ENCODE peak calls at places on chromosomes 4 and X, in five cellular contexts. G is mammary epithelial cell, Z is HCT116, L is GM23248, W is MM.1S. O is an unnamed sample. For H3K79me2, the result is how much of the 10 kb centered on the place peaks cover.

GRCh38 chrX:109336141-109336540 is 145.7 kb downstream of the GUCY2F start:
- DNase-seq in G (no peak), L (no peak), Z (no peak), W (no peak), O (no peak)

GRCh38 chr4:173169428-173170209 is 1.0 kb downstream of the GALNT7 start:
- DNase-seq in Z (no peak), W (peak), L (peak), G (peak), O (peak)

GRCh38 chr4:48565362-48566083 is 75.5 kb downstream of the ZAR1 start:
- DNase-seq in L (no peak), W (no peak), Z (no peak), G (no peak), O (no peak)

GRCh38 chrX:94676285-94676684 is 1002.3 kb downstream of the FAM133A start:
- DNase-seq in Z (no peak), G (no peak), W (no peak), L (no peak), O (no peak)

GRCh38 chr4:43550981-43551627 is 658.6 kb downstream of the GRXCR1 start:
- DNase-seq in W (no peak), L (no peak), Z (no peak), G (no peak), O (no peak)

GRCh38 chrX:51257490-51257889 is 75.1 kb upstream of the NUDT10 start:
- DNase-seq in Z (no peak), W (no peak), L (no peak), G (no peak), O (peak)

GRCh38 chrX:42119076-42119475 is 195.7 kb upstream of the CASK start:
- DNase-seq in L (peak), Z (peak), G (peak), W (no peak), O (peak)

GRCh38 chr4:79232555-79232954 is 93.3 kb downstream of the NAA11 start:
- DNase-seq in G (no peak), Z (no peak), W (no peak), L (no peak), O (no peak)

GRCh38 chrX:133250184-133251080 is 32.3 kb upstream of the TFDP3 start:
- DNase-seq in G (no peak), W (no peak), Z (no peak), L (no peak), O (no peak)

GRCh38 chr4:165299399-165300060 is 27.9 kb upstream of the MSMO1 start:
- DNase-seq in Z (no peak), G (no peak), W (no peak), L (no peak), O (no peak)

GRCh38 chr4:99382745-99383360 is 30.3 kb upstream of the ADH1C start:
- DNase-seq in W (no peak), L (no peak), Z (no peak), G (no peak), O (no peak)

GRCh38 chrX:30313322-30313721 is 4.1 kb upstream of the NR0B1 start:
- DNase-seq in L (no peak), Z (no peak), G (no peak), W (no peak), O (no peak)

GRCh38 chrX:107678957-107679740 is 50.8 kb downstream of the PRPS1 start:
- DNase-seq in Z (no peak), G (peak), L (peak), W (peak), O (no peak)

GRCh38 chr4:13703096-13703495 is 75.6 kb upstream of the BOD1L1 start:
- DNase-seq in Z (no peak), W (no peak), G (no peak), L (no peak), O (no peak)

GRCh38 chr4:143558823-143559756 is 45.6 kb downstream of the SMARCA5 start:
- DNase-seq in G (peak), L (peak), W (peak), Z (no peak), O (peak)

GRCh38 chr4:3473251-3473942 is 10.3 kb downstream of the DOK7 start:
- DNase-seq in Z (no peak), L (no peak), W (no peak), G (no peak), O (no peak)

GRCh38 chr4:144579411-144580020 is 66.4 kb upstream of the HHIP start:
- DNase-seq in L (peak), G (peak), W (no peak), Z (no peak), O (peak)

GRCh38 chr4:181372014-181372413 is 871.2 kb upstream of the TENM3 start:
- DNase-seq in G (no peak), W (no peak), Z (no peak), L (no peak), O (no peak)

GRCh38 chrX:82362550-82362949 is 1145.5 kb upstream of the POU3F4 start:
- DNase-seq in L (no peak), G (no peak), W (no peak), Z (no peak), O (no peak)

GRCh38 chrX:149541521-149542047 is 772 bp downstream of the EOLA1 start:
- DNase-seq in L (peak), Z (no peak), G (no peak), W (no peak), O (no peak)

GRCh38 chr4:119894650-119895208 is 171.9 kb downstream of the MAD2L1 start:
- DNase-seq in L (no peak), W (no peak), Z (no peak), G (no peak), O (no peak)

GRCh38 chr4:7103599-7104365 is 35.9 kb upstream of the GRPEL1 start:
- DNase-seq in L (no peak), W (no peak), Z (no peak), G (no peak), O (peak)

GRCh38 chrX:140762061-140762460 is 52.5 kb downstream of the LINC00632 start:
- DNase-seq in Z (no peak), G (peak), L (peak), W (peak), O (peak)

GRCh38 chr4:170088686-170089085 is 1.1 kb downstream of the AADAT start:
- DNase-seq in G (no peak), Z (no peak), W (no peak), L (no peak), O (no peak)

GRCh38 chr4:54256491-54257167 is 27.5 kb downstream of the PDGFRA start:
- DNase-seq in G (no peak), Z (no peak), L (no peak), W (no peak), O (no peak)
- H3K79me2 ChIP-seq in G (under half), Z (under half), L (half or more), W (under half), O (under half)

GRCh38 chrX:19886888-19887531 is 390 bp downstream of the SH3KBP1 start:
- DNase-seq in W (peak), L (peak), Z (no peak), G (no peak), O (no peak)
- H3K9ac ChIP-seq in W (peak), L (peak), Z (peak), G (peak), O (peak)

GRCh38 chr4:37995299-37995821 is 35.2 kb downstream of the PTTG2 start:
- DNase-seq in G (no peak), Z (no peak), L (no peak), W (peak), O (no peak)
- H3K79me2 ChIP-seq in G (under half), Z (under half), L (under half), W (half or more), O (under half)

GRCh38 chr4:123505077-123505456 is 108.5 kb downstream of the SPRY1 start:
- DNase-seq in Z (no peak), W (no peak), L (no peak), G (no peak), O (no peak)
- H3K9ac ChIP-seq in Z (peak), W (no peak), L (no peak), G (no peak), O (peak)

GRCh38 chr4:185735887-185736286 is 76.1 kb downstream of the SORBS2 start:
- DNase-seq in L (no peak), W (no peak), Z (no peak), G (no peak), O (no peak)
- H3K79me2 ChIP-seq in L (under half), W (under half), Z (under half), G (under half), O (under half)

DNA sequence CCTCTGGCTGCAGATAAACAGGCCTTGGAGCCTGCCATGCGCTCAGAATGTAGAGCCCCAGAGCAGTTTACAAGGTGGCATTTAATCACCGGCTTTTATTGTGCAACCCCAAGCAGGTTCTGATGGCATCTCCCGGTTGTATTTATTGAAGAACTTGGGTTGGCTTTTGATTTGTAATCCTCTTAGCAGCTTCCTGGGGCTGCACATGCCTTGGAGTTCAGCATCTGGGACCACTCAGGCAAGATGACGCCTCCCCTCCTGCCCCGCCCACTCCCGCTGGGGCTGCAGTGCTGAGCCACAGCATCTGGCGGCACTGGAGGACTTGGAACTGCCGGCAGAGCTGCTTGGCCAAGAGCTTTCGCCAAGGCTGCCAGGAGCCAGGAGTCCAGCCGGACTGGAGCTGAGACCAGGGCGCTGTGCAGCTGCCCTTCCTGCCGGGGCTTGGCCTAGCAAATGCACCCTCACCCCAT is 5.3 kb downstream of the HTRA3 start:
- DNase-seq in Z (no peak), W (no peak), G (peak), L (peak), O (no peak)
- H3K9ac ChIP-seq in Z (no peak), W (no peak), G (no peak), L (no peak), O (no peak)

GRCh38 chrX:14873676-14874049 is 442 bp downstream of the MOSPD2 start:
- DNase-seq in Z (no peak), W (no peak), G (no peak), L (no peak), O (no peak)

GRCh38 chrX:14875624-14876023 is 2.4 kb downstream of the MOSPD2 start:
- DNase-seq in Z (no peak), G (no peak), W (no peak), L (no peak), O (no peak)

GRCh38 chrX:14871767-14872166 is 1.1 kb downstream of the FANCB start:
- DNase-seq in L (no peak), Z (no peak), G (no peak), W (no peak), O (no peak)

GRCh38 chrX:14872851-14873675 is at the start of the genes FANCB and MOSPD2:
- DNase-seq in Z (peak), G (peak), W (peak), L (peak), O (peak)

GRCh38 chrX:14872355-14872754 is 514 bp downstream of the FANCB start:
- DNase-seq in Z (no peak), W (no peak), G (no peak), L (peak), O (no peak)
- H3K79me2 ChIP-seq in Z (half or more), W (under half), G (half or more), L (half or more), O (under half)

GRCh38 chrX:40122487-40122886 is 24.7 kb upstream of the BCOR start:
- DNase-seq in G (no peak), L (no peak), W (no peak), Z (no peak), O (no peak)

GRCh38 chrX:40121618-40122017 is 23.9 kb upstream of the BCOR start:
- DNase-seq in W (no peak), Z (no peak), L (no peak), G (no peak), O (no peak)

GRCh38 chrX:40131644-40132376 is 34.1 kb upstream of the BCOR start:
- DNase-seq in Z (no peak), G (no peak), W (no peak), L (no peak), O (no peak)

GRCh38 chrX:40130207-40130606 is 32.4 kb upstream of the BCOR start:
- DNase-seq in Z (peak), W (no peak), G (peak), L (peak), O (no peak)

DNA sequence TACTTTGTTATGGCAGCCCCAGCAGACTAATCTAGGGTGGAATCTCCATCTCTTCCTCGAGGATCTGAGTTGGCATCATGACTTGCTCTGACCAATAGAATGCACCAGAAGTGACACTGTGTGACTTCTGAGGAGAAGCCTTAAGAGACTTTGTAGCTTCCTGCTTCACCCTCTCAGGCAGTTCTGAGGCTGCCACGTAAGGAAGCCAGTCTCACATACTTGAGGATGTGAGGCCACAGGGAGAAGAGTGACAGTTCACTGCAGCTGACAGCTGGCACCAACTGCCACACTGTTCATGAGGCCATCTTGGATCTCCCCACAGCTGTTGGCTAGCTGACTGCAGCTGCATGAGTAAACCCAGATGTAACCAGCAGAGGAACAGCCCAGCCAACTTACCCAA is 29.3 kb upstream of the BCOR start:
- DNase-seq in Z (no peak), W (peak), L (peak), G (no peak), O (no peak)
- H3K9ac ChIP-seq in Z (no peak), W (no peak), L (no peak), G (no peak), O (no peak)

GRCh38 chrX:65677954-65678469 is 10.6 kb downstream of the MSN start:
- DNase-seq in L (peak), G (peak), W (no peak), Z (peak), O (peak)

GRCh38 chrX:65671286-65671685 is 3.8 kb downstream of the MSN start:
- DNase-seq in W (no peak), L (no peak), G (no peak), Z (no peak), O (no peak)

GRCh38 chrX:65673857-65674350 is 6.5 kb downstream of the MSN start:
- DNase-seq in W (no peak), L (no peak), Z (no peak), G (no peak), O (no peak)

GRCh38 chrX:65671966-65672365 is 4.5 kb downstream of the MSN start:
- DNase-seq in L (no peak), W (no peak), G (no peak), Z (no peak), O (no peak)

GRCh38 chrX:65674351-65674893 is 7.0 kb downstream of the MSN start:
- DNase-seq in G (peak), Z (no peak), L (peak), W (peak), O (peak)
- H3K79me2 ChIP-seq in G (half or more), Z (half or more), L (half or more), W (half or more), O (half or more)